ENCODE peak calls at places on chromosome 9, in four cellular contexts. U is dermis microvascular lymphatic vessel endothelial cell; K is stimulated activated CD4-positive, alpha-beta T cell treated with anti-CD3 and anti-CD28 coated beads, TNF-alpha, amount 100 ng/mL, for 1 hour; T is A172. L is an unnamed sample.

GRCh38 chr9:97753975-97754374 is 56.8 kb upstream of the XPA start:
- DNase-seq in U (no peak), K (no peak), T (no peak), L (no peak)

GRCh38 chr9:83521017-83521810 is 17.0 kb downstream of the FRMD3 start:
- DNase-seq in U (no peak), K (no peak), T (no peak), L (no peak)

GRCh38 chr9:21027295-21027694 is 4.1 kb downstream of the HACD4 start:
- DNase-seq in U (no peak), K (no peak), T (peak; percentile 18), L (no peak)

GRCh38 chr9:38362912-38363588 is 29.5 kb upstream of the ALDH1B1 start:
- DNase-seq in U (peak; percentile 70), K (no peak), T (peak; percentile 71), L (peak; percentile 68)

GRCh38 chr9:135607401-135608293 is 31.7 kb downstream of the GLT6D1 start:
- DNase-seq in U (no peak), K (no peak), T (no peak), L (no peak)

GRCh38 chr9:79362100-79363081 is 209.4 kb upstream of the TLE4 start:
- DNase-seq in U (no peak), K (no peak), T (peak; percentile 46), L (peak; percentile 52)

GRCh38 chr9:2271426-2271825 is 256.3 kb downstream of the SMARCA2 start:
- DNase-seq in U (peak; percentile 78), K (no peak), T (peak; percentile 2), L (no peak)

GRCh38 chr9:28464817-28465216 is 891.5 kb upstream of the C9orf72 start:
- DNase-seq in U (no peak), K (no peak), T (no peak), L (no peak)

GRCh38 chr9:101511009-101511408 is 22.6 kb upstream of the RNF20 start:
- DNase-seq in U (no peak), K (no peak), T (no peak), L (no peak)

GRCh38 chr9:130239741-130240241 is 25.8 kb upstream of the HMCN2 start:
- DNase-seq in U (no peak), K (no peak), T (peak; percentile 24), L (peak; percentile 24)

GRCh38 chr9:70111042-70111602 is 67.5 kb downstream of the MAMDC2 start:
- DNase-seq in U (peak; percentile 82), K (peak; percentile 31), T (peak; percentile 82), L (peak; percentile 57)